ENCODE peak calls at places on chromosomes 6 and 20, in eight cellular contexts. B, F, G, E, A, W, J and T are unnamed samples.

GRCh38 chr6:31588871-31589650 is 3.0 kb downstream of the LST1 start:
- DNase-seq in B (no peak), J (no peak), A (no peak), W (no peak), F (no peak), E (no peak), G (no peak), T (no peak)

GRCh38 chr6:16438677-16439615 is 200.6 kb downstream of the GMPR start:
- DNase-seq in B (no peak), J (peak; percentile 62), E (peak; percentile 32), F (no peak), W (no peak), A (peak; percentile 70), G (peak; percentile 80), T (no peak)

GRCh38 chr6:11033825-11034224 is 10.3 kb downstream of the ELOVL2 start:
- DNase-seq in E (no peak), A (peak; percentile 90), B (no peak), G (peak; percentile 84), J (peak; percentile 44), F (no peak), W (no peak), T (no peak)

GRCh38 chr6:118646977-118647376 is 4.4 kb downstream of the CEP85L start:
- DNase-seq in G (no peak), W (no peak), B (no peak), F (no peak), A (no peak), J (no peak), E (no peak), T (no peak)

GRCh38 chr20:17622851-17623508 is 53.1 kb downstream of the DSTN start:
- DNase-seq in A (no peak), W (no peak), B (no peak), G (no peak), F (no peak), J (no peak), E (no peak), T (no peak)

GRCh38 chr6:2659882-2660281 is 90.8 kb downstream of the MYLK4 start:
- DNase-seq in W (no peak), E (no peak), F (no peak), J (peak; percentile 86), A (peak; percentile 33), B (no peak), G (no peak), T (no peak)

GRCh38 chr20:43537921-43538854 is 20.6 kb upstream of the SGK2 start:
- DNase-seq in W (peak; percentile 59), J (peak; percentile 39), E (peak; percentile 55), A (peak; percentile 60), F (peak; percentile 79), B (peak; percentile 63), G (peak; percentile 83), T (no peak)

GRCh38 chr20:34040300-34041015 is 46.7 kb downstream of the RALY start:
- DNase-seq in G (no peak), A (no peak), W (no peak), E (no peak), F (no peak), J (no peak), B (no peak), T (no peak)

GRCh38 chr6:31797607-31798006 is 2.1 kb upstream of the VARS1 start:
- DNase-seq in J (no peak), F (no peak), W (no peak), G (no peak), E (no peak), A (no peak), B (no peak), T (no peak)

GRCh38 chr6:109625199-109625598 is 65.8 kb downstream of the AK9 start:
- DNase-seq in A (no peak), F (no peak), E (no peak), J (no peak), W (no peak), G (no peak), B (no peak), T (no peak)

GRCh38 chr6:139480356-139480833 is 105.9 kb upstream of the CITED2 start:
- DNase-seq in A (no peak), B (no peak), W (no peak), J (no peak), F (no peak), G (no peak), E (no peak), T (no peak)

GRCh38 chr20:32975698-32976674 is 28.2 kb downstream of the SUN5 start:
- DNase-seq in B (peak; percentile 45), J (no peak), F (peak; percentile 48), A (no peak), G (no peak), E (no peak), W (no peak), T (no peak)